ENCODE peak calls at places on chromosome 9, in four cellular contexts. B is iPS-NIHi11, M is putamen, H is epithelial cell of proximal tubule. F is an unnamed sample.

GRCh38 chr9:112852741-112853505 is 37.8 kb downstream of the SLC46A2 start:
- DNase-seq in B (no peak), H (no peak), M (peak), F (no peak)

GRCh38 chr9:9846538-9846937 is 766.3 kb downstream of the PTPRD start:
- DNase-seq in M (no peak), H (no peak), B (no peak), F (no peak)

GRCh38 chr9:2257530-2257929 is 242.4 kb downstream of the SMARCA2 start:
- DNase-seq in M (no peak), B (no peak), H (no peak), F (no peak)

GRCh38 chr9:97740848-97741821 is 44.0 kb upstream of the XPA start:
- DNase-seq in H (no peak), B (peak), M (no peak), F (peak)

GRCh38 chr9:108397286-108397685 is 458.5 kb downstream of the ACTL7B start:
- DNase-seq in H (no peak), M (no peak), B (no peak), F (no peak)

GRCh38 chr9:17905356-17906203 is 326.7 kb downstream of the SH3GL2 start:
- DNase-seq in H (no peak), B (no peak), M (no peak), F (no peak)

GRCh38 chr9:86534572-86535258 is 180.5 kb upstream of the TUT7 start:
- DNase-seq in B (no peak), M (no peak), H (no peak), F (no peak)

GRCh38 chr9:108885643-108886348 is 23.7 kb downstream of the ACTL7A start:
- DNase-seq in M (no peak), H (peak), B (no peak), F (peak)

GRCh38 chr9:75788006-75788634 is 102.4 kb upstream of the PCSK5 start:
- DNase-seq in M (no peak), B (no peak), H (no peak), F (peak)

GRCh38 chr9:105296889-105297288 is 52.4 kb downstream of the SLC44A1 start:
- DNase-seq in M (peak), H (peak), B (peak), F (peak)

GRCh38 chr9:113577525-113578261 is 114.2 kb downstream of the RGS3 start:
- DNase-seq in H (no peak), B (no peak), M (no peak), F (peak)

GRCh38 chr9:99259231-99259918 is 37.3 kb downstream of the SEC61B start:
- DNase-seq in M (peak), B (peak), H (peak), F (no peak)

GRCh38 chr9:99235874-99236627 is 14.0 kb downstream of the SEC61B start:
- DNase-seq in M (no peak), B (no peak), H (no peak), F (no peak)

GRCh38 chr9:114757984-114758383 is 47.9 kb downstream of the TNFSF15 start:
- DNase-seq in H (no peak), B (no peak), M (no peak), F (no peak)

GRCh38 chr9:92496401-92496800 is 14.1 kb upstream of the ASPN start:
- DNase-seq in B (no peak), H (no peak), M (peak), F (no peak)

GRCh38 chr9:34961574-34962480 is 3.7 kb downstream of the PHF24 start:
- DNase-seq in H (peak), M (no peak), B (no peak), F (peak)

GRCh38 chr9:129208191-129209091 is 30.4 kb upstream of the IER5L start:
- DNase-seq in B (peak), M (no peak), H (no peak), F (no peak)

GRCh38 chr9:68794898-68795297 is 89.9 kb downstream of the PIP5K1B start:
- DNase-seq in M (no peak), B (no peak), H (no peak), F (no peak)

GRCh38 chr9:78626971-78627370 is 330.0 kb downstream of the PSAT1 start:
- DNase-seq in B (no peak), H (no peak), M (no peak), F (no peak)

GRCh38 chr9:134647359-134648115 is 5.9 kb downstream of the COL5A1 start:
- DNase-seq in B (no peak), H (no peak), M (no peak), F (no peak)

GRCh38 chr9:129414377-129415021 is 206.4 kb downstream of the C9orf50 start:
- DNase-seq in H (no peak), M (no peak), B (no peak), F (peak)

GRCh38 chr9:17011870-17012269 is 123.0 kb upstream of the CNTLN start:
- DNase-seq in B (no peak), M (no peak), H (no peak), F (no peak)

GRCh38 chr9:1580215-1580614 is 434.9 kb upstream of the SMARCA2 start:
- DNase-seq in H (no peak), B (no peak), M (no peak), F (no peak)

F was measured in MG63.